ENCODE peak calls at places on chromosome X, in ten cellular contexts. Y is tibial nerve, G is body of pancreas, Q is uterus, N is heart left ventricle, J is sigmoid colon, C is endothelial cell of umbilical vein, H is adrenal gland, T is transverse colon, M is H54. F is an unnamed sample.

GRCh38 chrX:143945171-143945570 is 61.3 kb downstream of the UBE2NL start:
- DNase-seq in Y (no peak), G (no peak), Q (no peak), N (no peak), J (no peak), C (no peak), H (no peak), T (no peak), M (no peak), F (no peak)

GRCh38 chrX:10017866-10018265 is 50.7 kb downstream of the CLDN34 start:
- DNase-seq in Y (no peak), G (no peak), Q (no peak), N (no peak), J (peak; percentile 6), C (peak; percentile 48), H (no peak), T (no peak), M (no peak), F (no peak)

GRCh38 chrX:17860179-17860780 is 818 bp downstream of the RAI2 start:
- DNase-seq in Y (no peak), G (no peak), Q (peak; percentile 34), N (no peak), J (peak; percentile 70), C (peak; percentile 1), H (peak; percentile 33), T (no peak), M (no peak), F (no peak)

GRCh38 chrX:2183193-2183725 is 317.5 kb downstream of the DHRSX start:
- DNase-seq in Y (no peak), G (no peak), Q (no peak), N (no peak), J (no peak), C (no peak), H (no peak), T (no peak), M (peak; percentile 47), F (no peak)

GRCh38 chrX:19579485-19579884 is 64.2 kb upstream of the MAP3K15 start:
- DNase-seq in Y (no peak), G (no peak), Q (no peak), N (no peak), J (no peak), C (peak; percentile 2), H (no peak), T (no peak), M (peak; percentile 4), F (no peak)

GRCh38 chrX:34578237-34578636 is 78.8 kb downstream of the TMEM47 start:
- DNase-seq in Y (no peak), G (no peak), Q (no peak), N (no peak), J (no peak), C (peak; percentile 59), H (no peak), T (no peak), M (no peak), F (peak; percentile 0)

GRCh38 chrX:121871122-121871521 is 823.7 kb downstream of the GLUD2 start:
- DNase-seq in Y (no peak), G (no peak), Q (no peak), N (no peak), J (peak; percentile 57), C (no peak), H (no peak), T (no peak), M (no peak), F (no peak)

GRCh38 chrX:85620466-85620865 is 241.0 kb upstream of the POF1B start:
- DNase-seq in Y (no peak), G (no peak), Q (no peak), N (no peak), J (no peak), C (no peak), H (no peak), T (no peak), M (no peak), F (no peak)

GRCh38 chrX:70280573-70280972 is 1.4 kb upstream of the RAB41 start:
- DNase-seq in Y (no peak), G (no peak), Q (no peak), N (no peak), J (no peak), C (no peak), H (no peak), T (no peak), M (no peak), F (no peak)

GRCh38 chrX:84168574-84168973 is 19.4 kb downstream of the RPS6KA6 start:
- DNase-seq in Y (no peak), G (no peak), Q (no peak), N (no peak), J (no peak), C (peak; percentile 7), H (no peak), T (no peak), M (no peak), F (no peak)

GRCh38 chrX:11533211-11533651 is 132.5 kb downstream of the ARHGAP6 start:
- DNase-seq in Y (no peak), G (no peak), Q (no peak), N (no peak), J (no peak), C (peak; percentile 67), H (no peak), T (no peak), M (peak; percentile 1), F (peak; percentile 84)

GRCh38 chrX:119606508-119607389 is 525 bp upstream of the NKRF start:
- DNase-seq in Y (no peak), G (no peak), Q (no peak), N (no peak), J (no peak), C (no peak), H (no peak), T (no peak), M (no peak), F (no peak)
- TF ChIP-seq POLR2A in Y (peak; percentile 61), G (peak; percentile 64), Q (peak; percentile 31), N (no peak), J (no peak), C (peak; percentile 14), H (no peak), T (peak; percentile 62), M (no peak), F (peak; percentile 79)

GRCh38 chrX:24025741-24026402 is 1.1 kb downstream of the KLHL15 start:
- DNase-seq in Y (peak; percentile 14), G (peak; percentile 69), Q (no peak), N (no peak), J (peak; percentile 79), C (peak; percentile 51), H (peak; percentile 45), T (no peak), M (no peak), F (peak; percentile 72)
- TF ChIP-seq POLR2A in Y (peak; percentile 53), G (peak; percentile 61), Q (no peak), N (peak; percentile 33), J (no peak), C (no peak), H (peak; percentile 57), T (peak; percentile 11), M (no peak), F (peak; percentile 43)

DNA sequence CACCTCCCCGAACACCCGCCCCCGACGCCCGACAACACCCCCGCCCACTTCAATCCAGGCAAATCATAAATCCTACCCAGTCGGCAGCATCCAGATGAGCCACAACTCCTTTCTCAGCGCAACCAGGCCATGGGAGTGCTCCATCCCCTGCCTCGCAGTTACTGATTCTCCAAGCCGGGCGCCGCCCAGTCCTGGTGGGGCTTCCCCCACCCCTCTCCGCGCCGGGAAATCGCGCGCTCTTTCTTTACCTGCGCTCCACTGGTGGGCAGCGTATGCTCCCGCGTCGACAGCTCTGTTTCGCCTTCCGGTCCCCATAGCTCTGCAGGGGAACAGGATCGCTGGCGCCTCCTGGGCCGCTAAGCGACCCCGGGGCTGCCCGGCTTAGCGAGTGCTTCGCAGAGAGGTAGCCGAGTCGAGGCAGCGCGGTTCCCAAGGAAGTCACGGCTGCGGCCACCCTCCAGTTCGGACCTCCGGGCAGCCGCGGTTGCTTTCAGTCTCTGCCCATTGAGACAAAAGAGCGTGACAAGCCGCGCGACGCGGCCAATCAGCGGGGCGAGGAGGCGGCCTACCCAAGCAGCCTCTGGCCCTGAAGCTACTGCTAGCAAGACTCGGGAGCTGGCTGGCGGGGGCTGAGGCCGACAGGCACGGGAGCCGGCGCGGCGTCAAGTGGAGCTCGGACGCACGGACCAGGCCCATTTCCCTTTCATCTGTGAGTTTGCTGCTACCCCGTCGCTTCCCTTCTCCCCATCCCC is 43.7 kb upstream of the TMSB15B start:
- DNase-seq in Y (peak; percentile 32), G (peak; percentile 36), Q (peak; percentile 59), N (peak; percentile 69), J (peak; percentile 85), C (peak; percentile 76), H (peak; percentile 66), T (peak; percentile 68), M (peak; percentile 35), F (peak; percentile 27)
- TF ChIP-seq POLR2A in Y (no peak), G (peak; percentile 35), Q (peak; percentile 5), N (no peak), J (no peak), C (no peak), H (no peak), T (no peak), M (peak; percentile 24), F (no peak)

DNA sequence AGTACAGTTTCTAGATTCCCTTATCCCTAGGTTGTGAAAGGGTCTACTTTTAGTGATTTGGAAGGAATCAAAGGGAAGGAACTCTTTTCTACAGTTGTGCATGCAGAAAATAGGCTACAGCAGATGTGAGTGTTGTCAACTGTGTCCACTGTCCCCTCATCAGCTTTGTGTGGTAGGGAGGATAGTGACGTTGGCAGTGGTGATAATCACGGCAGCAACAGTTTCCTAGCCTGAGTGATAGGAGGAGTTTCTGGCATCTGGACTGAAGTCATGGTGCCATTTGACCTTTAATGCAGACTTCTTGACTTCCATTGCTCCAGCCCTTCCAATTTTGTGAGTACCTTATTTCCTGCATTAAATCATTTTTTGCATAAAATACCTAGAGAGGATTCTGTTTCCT is 39.3 kb downstream of the SRPX start:
- DNase-seq in Y (no peak), G (no peak), Q (no peak), N (peak; percentile 39), J (no peak), C (no peak), H (no peak), T (no peak), M (no peak), F (no peak)
- TF ChIP-seq POLR2A in Y (no peak), G (no peak), Q (no peak), N (no peak), J (no peak), C (no peak), H (no peak), T (no peak), M (no peak), F (no peak)

DNA sequence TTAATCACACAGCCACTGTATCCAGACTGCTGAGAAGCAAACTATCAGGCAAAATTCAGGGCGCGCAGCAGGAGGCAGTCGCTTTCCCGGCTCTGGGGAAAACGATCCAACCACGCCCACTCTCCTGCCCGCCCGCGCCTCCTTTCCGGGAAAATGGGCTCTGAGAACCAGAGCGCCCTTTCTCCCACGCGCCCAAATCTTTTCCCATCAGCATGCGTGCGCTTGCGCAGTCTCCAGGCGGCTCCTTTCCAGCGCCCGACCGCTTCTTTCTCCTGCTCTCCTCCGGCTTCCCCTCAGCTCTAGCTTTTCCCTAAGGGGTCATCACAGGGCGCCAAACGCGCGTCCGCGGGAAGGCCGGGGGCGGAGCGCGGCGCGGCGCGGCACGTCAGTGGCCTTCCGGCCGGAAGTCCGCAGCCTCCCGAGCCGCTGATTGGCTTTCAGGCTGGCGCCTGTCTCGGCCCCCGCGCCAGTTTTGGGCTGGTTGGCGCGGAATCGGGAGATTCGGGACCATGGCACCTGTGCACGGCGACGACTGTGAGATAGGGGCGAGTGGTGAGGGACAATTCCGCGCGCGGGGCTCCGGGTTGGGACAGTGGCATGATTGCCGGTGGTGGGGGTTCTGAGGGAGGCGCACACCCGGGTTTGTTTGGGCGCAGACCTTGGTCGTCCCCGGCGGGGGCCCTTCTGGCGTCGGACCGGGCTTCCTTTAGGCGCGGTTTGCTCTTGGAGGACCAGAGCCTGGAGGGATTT is at the start of gene POLA1:
- DNase-seq in Y (peak; percentile 78), G (peak; percentile 96), Q (peak; percentile 96), N (peak; percentile 95), J (peak; percentile 96), C (peak; percentile 97), H (peak; percentile 94), T (peak; percentile 91), M (peak; percentile 36), F (peak; percentile 95)
- TF ChIP-seq POLR2A in Y (peak; percentile 19), G (peak; percentile 51), Q (no peak), N (peak; percentile 23), J (no peak), C (no peak), H (no peak), T (no peak), M (peak; percentile 14), F (peak; percentile 61)

F was measured in erythroblast.